ENCODE peak calls at places on chromosomes 2 and 18, in four cellular contexts. M is H1, K is ovary, S is upper lobe of right lung. V is an unnamed sample.

GRCh38 chr2:17557596-17557995 is 17.1 kb downstream of the VSNL1 start:
- DNase-seq in K (no peak), M (no peak), S (no peak), V (no peak)

GRCh38 chr2:28958689-28959088 is 22.4 kb upstream of the TOGARAM2 start:
- DNase-seq in M (no peak), K (peak; percentile 74), S (no peak), V (peak; percentile 50)

GRCh38 chr2:170255971-170256370 is 78.0 kb downstream of the MYO3B start:
- DNase-seq in S (no peak), M (no peak), K (no peak), V (no peak)

GRCh38 chr18:79529991-79530390 is 134.3 kb downstream of the NFATC1 start:
- DNase-seq in K (peak; percentile 29), M (no peak), S (peak; percentile 49), V (no peak)

GRCh38 chr18:44700652-44701051 is 20.0 kb downstream of the SETBP1 start:
- DNase-seq in K (no peak), M (no peak), S (no peak), V (no peak)

GRCh38 chr18:48788378-48788777 is 162.4 kb downstream of the SMAD7 start:
- DNase-seq in K (peak; percentile 3), M (no peak), S (no peak), V (no peak)

GRCh38 chr18:47883771-47884413 is 46.6 kb downstream of the SMAD2 start:
- DNase-seq in S (no peak), K (no peak), M (no peak), V (no peak)

GRCh38 chr18:73352546-73352945 is 484.8 kb upstream of the NETO1 start:
- DNase-seq in S (no peak), M (no peak), K (no peak), V (no peak)

GRCh38 chr2:230961091-230961491 is 34.8 kb upstream of the SPATA3 start:
- DNase-seq in S (no peak), K (no peak), M (no peak), V (no peak)

GRCh38 chr2:206989306-206989705 is 50.0 kb downstream of the CPO start:
- DNase-seq in K (no peak), M (peak; percentile 29), S (peak; percentile 70), V (peak; percentile 27)

GRCh38 chr2:55961318-55961911 is 37.8 kb upstream of the EFEMP1 start:
- DNase-seq in K (no peak), S (no peak), M (no peak), V (no peak)

GRCh38 chr2:10475811-10476660 is 27.9 kb upstream of the ODC1 start:
- DNase-seq in M (no peak), S (peak; percentile 39), K (no peak), V (no peak)

GRCh38 chr2:38533757-38534545 is 68.8 kb downstream of the HNRNPLL start:
- DNase-seq in M (no peak), K (no peak), S (no peak), V (no peak)

GRCh38 chr2:110149330-110150220 is 34.0 kb upstream of the MALL start:
- DNase-seq in S (no peak), M (no peak), K (no peak), V (no peak)

GRCh38 chr2:174338626-174339570 is 4.1 kb downstream of the SP9 start:
- DNase-seq in K (no peak), M (no peak), S (no peak), V (no peak)

GRCh38 chr2:21715865-21716264 is 592.1 kb downstream of the TDRD15 start:
- DNase-seq in K (peak; percentile 30), S (no peak), M (no peak), V (no peak)

GRCh38 chr2:188478724-188479123 is 187.1 kb downstream of the GULP1 start:
- DNase-seq in K (no peak), M (no peak), S (no peak), V (no peak)

GRCh38 chr2:189602233-189602632 is 21.6 kb upstream of the SLC40A1 start:
- DNase-seq in M (no peak), S (no peak), K (no peak), V (no peak)

GRCh38 chr18:421236-422155 is 79.0 kb downstream of the COLEC12 start:
- DNase-seq in K (no peak), S (no peak), M (no peak), V (no peak)
- H3K4me3 ChIP-seq in K (no peak overlapping the region), S (no peak overlapping the region), M (no peak overlapping the region), V (no peak overlapping the region)

GRCh38 chr2:25269234-25269633 is 72.5 kb downstream of the DNMT3A start:
- DNase-seq in K (no peak), M (no peak), S (no peak), V (no peak)
- H3K27ac ChIP-seq in K (no peak overlapping the region), M (no peak overlapping the region), S (no peak overlapping the region), V (no peak overlapping the region)

GRCh38 chr18:31723998-31724711 is 36.5 kb downstream of the SLC25A52 start:
- DNase-seq in K (peak; percentile 56), M (no peak), S (peak; percentile 64), V (peak; percentile 9)
- H3K4me3 ChIP-seq in K (peak overlapping the region; percentile 38), M (no peak overlapping the region), S (peak overlapping the region; percentile 55), V (peak overlapping the region; percentile 49)

GRCh38 chr2:25380023-25380422 is 38.3 kb upstream of the DNMT3A start:
- DNase-seq in S (peak; percentile 5), M (no peak), K (no peak), V (no peak)

GRCh38 chr2:25380586-25381360 is 39.0 kb upstream of the DNMT3A start:
- DNase-seq in K (peak; percentile 59), S (peak; percentile 52), M (no peak), V (no peak)

GRCh38 chr2:25379535-25379934 is 37.8 kb upstream of the DNMT3A start:
- DNase-seq in S (peak; percentile 40), M (no peak), K (no peak), V (no peak)

GRCh38 chr2:25383806-25384205 is 42.1 kb upstream of the DNMT3A start:
- DNase-seq in M (no peak), S (no peak), K (peak; percentile 21), V (no peak)

GRCh38 chr2:25381502-25381901 is 39.8 kb upstream of the DNMT3A start:
- DNase-seq in M (no peak), K (no peak), S (peak; percentile 49), V (no peak)
- H3K27ac ChIP-seq in M (no peak overlapping the region), K (no peak overlapping the region), S (no peak overlapping the region), V (no peak overlapping the region)